ENCODE peak calls at places on chromosome 2, in ten cellular contexts. N is transverse colon; C is HCT116; T is A549; F is OCI-LY7; P is LNCaP clone FGC; J is H1; U is CD8-positive, alpha-beta T cell; O is tibial nerve; R is kidney. V is an unnamed sample.

GRCh38 chr2:43854671-43855070 is 15.9 kb downstream of the ABCG8 start:
- DNase-seq in O (no peak), P (no peak), C (no peak), N (no peak), U (no peak), R (no peak), F (no peak), T (no peak), J (no peak), V (no peak)

GRCh38 chr2:73588177-73588576 is 54.0 kb downstream of the NAT8 start:
- DNase-seq in T (no peak), C (no peak), R (no peak), F (no peak), U (no peak), N (no peak), J (no peak), P (no peak), O (no peak), V (no peak)

GRCh38 chr2:15066138-15066537 is 433.6 kb downstream of the LRATD1 start:
- DNase-seq in J (no peak), C (no peak), N (no peak), R (no peak), O (no peak), U (no peak), T (no peak), P (no peak), F (no peak), V (no peak)

GRCh38 chr2:86015006-86015405 is 90.7 kb downstream of the POLR1A start:
- DNase-seq in O (no peak), N (no peak), F (no peak), C (no peak), J (no peak), R (no peak), P (no peak), T (no peak), U (no peak), V (peak)

GRCh38 chr2:114057638-114058037 is 167.7 kb downstream of the ACTR3 start:
- DNase-seq in R (no peak), O (no peak), N (no peak), U (no peak), T (no peak), F (no peak), P (no peak), J (no peak), C (no peak), V (no peak)

GRCh38 chr2:168896783-168897182 is 4.3 kb upstream of the G6PC2 start:
- DNase-seq in C (no peak), J (no peak), P (no peak), R (no peak), T (no peak), U (no peak), F (no peak), O (no peak), N (no peak), V (no peak)

GRCh38 chr2:225649274-225649673 is 249.8 kb downstream of the NYAP2 start:
- DNase-seq in U (no peak), P (no peak), F (no peak), T (no peak), C (no peak), N (no peak), J (no peak), O (no peak), R (no peak), V (no peak)

GRCh38 chr2:14182227-14182946 is 450.1 kb upstream of the LRATD1 start:
- DNase-seq in F (no peak), P (no peak), T (no peak), C (no peak), J (no peak), U (no peak), O (no peak), N (no peak), R (peak), V (no peak)

DNA sequence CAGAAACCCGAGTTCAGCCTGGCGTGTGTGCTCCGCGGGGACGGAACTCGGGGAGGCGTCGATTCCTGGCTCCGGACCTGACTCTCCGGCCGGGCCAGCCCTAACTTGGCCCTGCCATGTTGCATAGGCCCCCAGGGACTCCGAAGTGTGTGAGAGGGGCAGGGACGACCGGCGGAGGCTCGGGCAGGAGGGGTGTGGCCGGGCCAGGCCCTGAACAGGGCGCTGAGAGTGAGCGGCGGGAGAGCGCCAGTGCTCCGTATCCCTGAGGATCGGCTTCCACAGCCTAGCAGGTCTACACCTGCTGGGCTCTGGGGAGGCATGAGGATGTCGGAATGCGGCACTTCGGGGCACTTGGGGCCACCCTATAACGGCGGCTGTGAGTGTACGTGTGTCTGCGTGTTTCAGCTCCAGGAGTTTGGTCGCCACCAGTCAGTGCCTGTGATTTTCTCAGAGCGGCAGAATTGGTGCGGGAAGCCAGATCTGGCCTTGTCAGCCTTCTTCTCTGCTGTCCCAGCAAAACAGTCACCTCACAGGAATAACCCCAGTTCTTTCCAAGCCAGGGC is 846 bp downstream of the KCNK3 start:
- DNase-seq in N (no peak), P (no peak), R (peak), C (no peak), F (no peak), U (no peak), J (no peak), O (no peak), T (no peak), V (no peak)
- H3K4me3 ChIP-seq in N (peak), P (no peak), R (no peak), C (no peak), F (no peak), U (no peak), J (peak), O (peak), T (peak), V (peak)

GRCh38 chr2:188984126-188984525 is 10.0 kb downstream of the COL3A1 start:
- DNase-seq in P (no peak), U (no peak), O (no peak), R (no peak), C (no peak), F (no peak), N (no peak), T (no peak), J (no peak), V (no peak)
- TF ChIP-seq CTCF in P (peak), U (no peak), O (peak), R (no peak), C (peak), F (no peak), N (no peak), T (peak), J (peak), V (no peak)

DNA sequence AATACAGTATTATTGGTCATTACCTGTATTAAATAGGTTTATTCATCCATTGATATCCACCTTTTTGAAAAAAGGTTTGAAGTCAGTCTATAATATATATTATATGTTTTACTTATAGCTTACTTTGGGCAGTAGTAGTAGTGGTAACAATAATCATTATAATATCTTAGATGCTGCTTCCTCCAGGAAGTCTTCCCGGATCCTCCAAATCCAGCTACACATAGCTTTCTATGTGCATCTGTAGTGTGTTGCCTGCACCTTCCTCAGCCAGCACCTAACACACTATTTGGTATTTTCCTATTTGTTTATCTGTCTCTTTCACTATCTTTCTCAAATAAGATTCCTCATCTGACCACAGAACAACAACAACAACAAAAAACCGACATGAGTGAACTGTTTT is 81.0 kb downstream of the PRKCE start:
- DNase-seq in P (no peak), J (no peak), F (no peak), C (no peak), U (no peak), N (no peak), T (no peak), R (no peak), O (no peak), V (no peak)
- H3K4me3 ChIP-seq in P (no peak), J (no peak), F (no peak), C (no peak), U (no peak), N (no peak), T (no peak), R (no peak), O (no peak), V (no peak)

GRCh38 chr2:167122389-167122788 is 234.1 kb downstream of the XIRP2 start:
- DNase-seq in U (no peak), P (no peak), C (no peak), T (no peak), R (no peak), J (no peak), F (no peak), N (no peak), O (no peak), V (no peak)

GRCh38 chr2:167132066-167132465 is 243.8 kb downstream of the XIRP2 start:
- DNase-seq in P (no peak), T (no peak), C (no peak), O (no peak), F (no peak), J (no peak), N (no peak), U (no peak), R (no peak), V (no peak)

GRCh38 chr2:167126165-167126564 is 237.9 kb downstream of the XIRP2 start:
- DNase-seq in O (no peak), J (no peak), P (no peak), R (no peak), N (no peak), F (no peak), T (no peak), C (no peak), U (no peak), V (no peak)

GRCh38 chr2:167128130-167128529 is 239.8 kb downstream of the XIRP2 start:
- DNase-seq in R (no peak), J (no peak), O (no peak), U (no peak), P (no peak), C (no peak), N (no peak), T (no peak), F (no peak), V (no peak)

DNA sequence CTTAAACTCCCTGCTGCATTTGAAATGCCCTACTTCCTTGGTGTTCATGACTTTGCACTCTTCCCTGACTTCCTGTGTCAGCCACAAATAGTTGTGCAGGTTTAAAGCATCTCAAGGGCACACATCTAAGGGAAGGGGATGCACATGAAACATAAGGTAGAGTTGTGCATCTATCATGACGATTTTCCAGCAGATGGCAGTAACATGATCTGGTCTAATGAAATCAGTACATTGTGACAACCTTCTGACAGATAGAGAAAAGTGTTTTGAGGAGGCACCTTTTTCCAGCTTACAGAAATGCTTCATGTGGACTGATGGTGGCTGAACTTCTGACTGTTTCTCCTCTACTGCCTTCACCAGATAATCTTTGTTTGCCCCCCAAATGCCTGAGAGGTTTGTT is 238.9 kb downstream of the XIRP2 start:
- DNase-seq in U (no peak), C (no peak), T (no peak), F (peak), R (no peak), J (no peak), P (peak), O (peak), N (no peak), V (no peak)
- TF ChIP-seq CTCF in U (no peak), C (no peak), T (no peak), F (peak), R (peak), J (peak), P (peak), O (no peak), N (no peak), V (no peak)

GRCh38 chr2:146730882-146731281 is 1113.9 kb upstream of the ACVR2A start:
- DNase-seq in P (no peak), F (no peak), O (no peak), R (no peak), U (no peak), J (no peak), C (no peak), T (no peak), N (no peak), V (no peak)
- H3K4me3 ChIP-seq in P (no peak), F (no peak), O (no peak), R (no peak), U (no peak), J (no peak), C (no peak), T (no peak), N (no peak), V (no peak)

GRCh38 chr2:226796840-226797288 is 2.8 kb downstream of the IRS1 start:
- DNase-seq in O (no peak), P (no peak), F (peak), C (no peak), N (peak), J (no peak), U (peak), R (peak), T (no peak), V (no peak)

GRCh38 chr2:226794077-226794670 is 5.4 kb downstream of the IRS1 start:
- DNase-seq in N (no peak), J (no peak), C (no peak), O (no peak), T (no peak), F (no peak), U (no peak), R (no peak), P (no peak), V (no peak)

GRCh38 chr2:226796012-226796839 is 3.4 kb downstream of the IRS1 start:
- DNase-seq in P (no peak), N (no peak), U (no peak), T (no peak), J (no peak), C (no peak), F (no peak), O (no peak), R (peak), V (no peak)

GRCh38 chr2:226794751-226795171 is 4.9 kb downstream of the IRS1 start:
- DNase-seq in N (no peak), O (no peak), T (no peak), C (no peak), F (no peak), R (no peak), P (no peak), J (no peak), U (peak), V (no peak)

GRCh38 chr2:226795281-226796011 is 4.2 kb downstream of the IRS1 start:
- DNase-seq in F (no peak), C (no peak), U (peak), J (no peak), P (no peak), N (no peak), R (peak), T (no peak), O (no peak), V (no peak)
- TF ChIP-seq CTCF in F (peak), C (no peak), U (no peak), J (no peak), P (no peak), N (no peak), R (no peak), T (no peak), O (no peak), V (no peak)

DNA sequence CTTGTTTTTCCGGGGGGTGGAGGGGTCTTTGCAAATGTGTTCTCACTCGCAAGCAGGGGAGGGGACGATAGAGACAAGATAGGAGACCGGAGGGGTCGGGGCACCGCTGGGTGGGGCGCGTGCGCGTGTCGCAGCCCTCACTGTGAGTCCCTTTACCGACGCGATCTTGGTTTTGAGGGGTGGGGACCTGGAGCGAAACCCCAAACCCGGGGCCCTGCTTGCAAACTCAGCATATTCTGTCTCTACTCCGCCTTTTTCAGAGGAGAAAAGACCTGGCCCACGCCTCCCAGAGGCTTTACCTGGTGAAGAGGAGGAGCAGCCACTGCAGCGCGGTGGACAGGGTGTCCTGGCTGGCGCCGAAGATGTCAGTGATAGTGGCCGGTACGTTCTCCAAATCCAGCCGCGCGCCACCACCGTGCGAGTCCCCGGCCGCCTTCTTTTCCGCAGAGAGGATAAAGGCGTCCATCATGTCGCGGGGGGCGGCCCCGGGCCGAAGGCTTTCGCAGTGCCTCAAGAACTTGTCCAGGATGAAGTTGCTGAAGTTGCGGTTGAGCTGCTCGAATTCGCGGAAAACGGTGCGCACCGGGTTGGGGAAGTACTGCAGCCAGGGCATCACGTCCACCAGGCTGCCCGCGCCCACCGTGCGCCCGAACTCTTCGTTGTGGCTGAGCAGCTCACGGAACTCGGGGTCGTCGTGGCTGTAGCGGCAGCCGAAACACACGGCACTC is 1.7 kb downstream of the CYP1B1 start:
- DNase-seq in P (no peak), O (no peak), R (peak), J (no peak), T (no peak), U (no peak), C (no peak), F (no peak), N (no peak), V (no peak)
- H3K4me3 ChIP-seq in P (no peak), O (peak), R (peak), J (peak), T (peak), U (no peak), C (no peak), F (no peak), N (peak), V (no peak)